ENCODE peak calls at places on chromosomes 16 and 17, in four cellular contexts. M is K562, J is H1, S is WTC11. T is an unnamed sample.

GRCh38 chr17:75899353-75899752 is 2.6 kb upstream of the TRIM65 start:
- DNase-seq in M (no peak), J (no peak), S (no peak), T (no peak)

GRCh38 chr16:50616883-50617629 is 64.1 kb downstream of the SNX20 start:
- DNase-seq in M (no peak), J (no peak), S (no peak), T (no peak)

GRCh38 chr17:40486513-40487370 is 14.7 kb downstream of the TNS4 start:
- DNase-seq in M (no peak), J (no peak), S (no peak), T (no peak)

GRCh38 chr16:35391328-35391727 is 1931.9 kb downstream of the TP53TG3F start:
- DNase-seq in M (no peak), J (no peak), S (peak), T (peak)

GRCh38 chr16:5336898-5337297 is 239.3 kb upstream of the EEF2KMT start:
- DNase-seq in M (no peak), J (no peak), S (no peak), T (no peak)

GRCh38 chr16:25171390-25171789 is 45.4 kb upstream of the AQP8 start:
- DNase-seq in M (no peak), J (no peak), S (no peak), T (no peak)

GRCh38 chr16:854808-855410 is 54.4 kb upstream of the GNG13 start:
- DNase-seq in M (no peak), J (no peak), S (no peak), T (no peak)

GRCh38 chr16:24692854-24693253 is 36.6 kb upstream of the TNRC6A start:
- DNase-seq in M (no peak), J (no peak), S (no peak), T (no peak)

GRCh38 chr17:48514483-48514876 is 16.3 kb downstream of the HOXB1 start:
- DNase-seq in M (no peak), J (no peak), S (no peak), T (no peak)

GRCh38 chr17:48510761-48511604 is 19.8 kb downstream of the HOXB1 start:
- DNase-seq in M (no peak), J (no peak), S (no peak), T (no peak)

GRCh38 chr17:48510381-48510760 is 20.4 kb downstream of the HOXB1 start:
- DNase-seq in M (no peak), J (no peak), S (no peak), T (no peak)

GRCh38 chr17:48513653-48514482 is 16.9 kb downstream of the HOXB1 start:
- DNase-seq in M (peak), J (no peak), S (no peak), T (no peak)

GRCh38 chr17:48513097-48513496 is 17.7 kb downstream of the HOXB1 start:
- DNase-seq in M (peak), J (no peak), S (no peak), T (no peak)
- TF ChIP-seq TEAD4 in M (no peak), J (no peak), S (no peak), T (no peak)

DNA sequence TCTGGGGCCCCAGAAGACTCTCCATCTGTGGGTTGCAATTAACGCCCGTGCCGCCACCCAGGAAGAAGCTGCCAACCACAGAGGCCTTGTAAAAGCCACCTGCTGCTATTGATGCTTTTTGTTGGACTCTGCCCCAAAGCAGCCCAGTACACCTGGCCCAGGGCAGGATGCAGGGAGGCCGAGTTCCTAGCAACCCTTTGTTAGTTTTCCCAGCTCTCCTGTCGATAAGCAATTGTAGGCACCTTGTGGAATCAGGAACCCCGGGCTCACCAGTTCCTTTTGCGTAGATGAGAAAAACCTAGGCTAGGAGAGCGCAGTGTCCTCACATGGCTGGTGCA is 103.3 kb downstream of the ABCC6 start:
- DNase-seq in M (no peak), J (no peak), S (no peak), T (no peak)
- TF ChIP-seq TEAD4 in M (no peak), J (no peak), S (no peak), T (no peak)

GRCh38 chr16:17515421-17516210 is 44.9 kb upstream of the XYLT1 start:
- DNase-seq in M (no peak), J (no peak), S (no peak), T (no peak)
- TF ChIP-seq TEAD4 in M (no peak), J (no peak), S (no peak), T (peak)

DNA sequence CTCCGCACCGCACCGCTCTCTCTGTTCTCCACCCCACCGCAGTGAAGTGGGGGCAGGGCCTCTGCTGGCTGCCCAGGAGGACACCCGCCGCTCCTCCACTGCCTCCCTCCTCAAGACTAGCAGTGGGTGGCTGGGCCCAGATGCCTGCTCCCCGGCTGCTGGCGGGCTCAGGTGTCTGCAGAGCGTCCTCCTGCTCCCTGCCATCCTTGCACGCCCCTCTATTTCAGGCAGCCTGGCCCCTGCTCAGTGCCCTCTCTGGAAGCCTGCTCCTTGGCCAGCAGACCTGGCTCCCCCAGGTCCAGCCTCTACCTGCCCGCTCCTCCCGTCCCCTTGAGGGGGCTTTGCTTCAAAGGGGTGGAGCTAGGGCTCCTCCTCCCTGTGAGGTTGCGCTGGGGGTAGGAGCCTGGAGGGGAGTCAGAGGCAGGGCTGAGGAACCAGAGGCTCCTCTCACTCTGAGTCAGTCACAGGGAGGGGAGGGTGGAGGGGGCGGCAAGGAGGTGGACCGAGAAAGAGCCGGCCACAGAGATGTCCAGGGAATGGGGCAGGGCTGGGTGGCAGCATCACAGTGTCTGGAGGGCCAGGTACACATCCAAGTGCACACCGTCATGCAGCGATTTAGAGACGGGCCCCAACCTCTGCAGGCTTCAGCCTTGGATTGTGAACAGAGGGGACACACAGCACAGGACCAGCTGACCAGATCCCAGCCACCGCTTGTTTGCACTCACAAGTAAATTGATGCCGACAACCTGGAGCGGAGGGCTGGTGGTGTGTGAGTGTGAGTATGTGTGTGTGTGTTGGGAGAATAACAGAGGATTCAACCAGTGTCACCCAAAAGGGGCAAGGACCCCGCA is 9.8 kb upstream of the TMEM92 start:
- DNase-seq in M (peak), J (no peak), S (no peak), T (peak)
- TF ChIP-seq TEAD4 in M (no peak), J (no peak), S (no peak), T (no peak)

GRCh38 chr17:50029185-50029584 is 26.7 kb upstream of the ITGA3 start:
- DNase-seq in M (peak), J (no peak), S (no peak), T (peak)

GRCh38 chr17:50027639-50028206 is 28.2 kb upstream of the ITGA3 start:
- DNase-seq in M (peak), J (no peak), S (no peak), T (peak)

GRCh38 chr17:50026046-50026675 is 29.7 kb upstream of the ITGA3 start:
- DNase-seq in M (no peak), J (no peak), S (no peak), T (peak)

GRCh38 chr17:50028207-50029120 is 27.4 kb upstream of the ITGA3 start:
- DNase-seq in M (no peak), J (no peak), S (peak), T (peak)

GRCh38 chr17:50026901-50027638 is 28.8 kb upstream of the ITGA3 start:
- DNase-seq in M (peak), J (peak), S (peak), T (peak)
- TF ChIP-seq TEAD4 in M (no peak), J (no peak), S (no peak), T (no peak)